ENCODE peak calls at places on chromosome 13, in nine cellular contexts. One of them, this sample, is unnamed.
A peak's percentile ranks its signal among the peaks of the same experiment; 100 is the strongest.

GRCh38 chr13:93248627-93249047 is 22.0 kb downstream of the GPC6 start:
- DNase-seq in GM06990: no peak
- DNase-seq in neural crest cell: peak; percentile 24
- DNase-seq in epithelial cell of prostate: no peak
- DNase-seq in tibial artery: peak; percentile 80
- DNase-seq in activated CD4-positive, CD25-positive, alpha-beta regulatory T cell: no peak
- DNase-seq in stimulated activated CD8-positive, alpha-beta memory T cell treated with anti-CD3 and anti-CD28 coated beads, Interleukin-4, amount 100 ng/mL, for 24 hours: no peak
- DNase-seq in H7: peak; percentile 23
- DNase-seq in naive B cell: no peak
- DNase-seq in this sample: no peak

GRCh38 chr13:112447761-112448603 is 71.8 kb downstream of the SPACA7 start:
- DNase-seq in GM06990: no peak
- DNase-seq in neural crest cell: no peak
- DNase-seq in epithelial cell of prostate: no peak
- DNase-seq in tibial artery: no peak
- DNase-seq in activated CD4-positive, CD25-positive, alpha-beta regulatory T cell: no peak
- DNase-seq in stimulated activated CD8-positive, alpha-beta memory T cell treated with anti-CD3 and anti-CD28 coated beads, Interleukin-4, amount 100 ng/mL, for 24 hours: no peak
- DNase-seq in H7: peak; percentile 62
- DNase-seq in naive B cell: no peak
- DNase-seq in this sample: no peak

GRCh38 chr13:33204130-33204927 is 81.2 kb downstream of the STARD13 start:
- DNase-seq in GM06990: peak; percentile 41
- DNase-seq in neural crest cell: no peak
- DNase-seq in epithelial cell of prostate: no peak
- DNase-seq in tibial artery: peak; percentile 87
- DNase-seq in activated CD4-positive, CD25-positive, alpha-beta regulatory T cell: no peak
- DNase-seq in stimulated activated CD8-positive, alpha-beta memory T cell treated with anti-CD3 and anti-CD28 coated beads, Interleukin-4, amount 100 ng/mL, for 24 hours: no peak
- DNase-seq in H7: no peak
- DNase-seq in naive B cell: no peak
- DNase-seq in this sample: no peak

GRCh38 chr13:19664481-19665230 is 31.2 kb downstream of the MPHOSPH8 start:
- DNase-seq in GM06990: no peak
- DNase-seq in neural crest cell: no peak
- DNase-seq in epithelial cell of prostate: no peak
- DNase-seq in tibial artery: no peak
- DNase-seq in activated CD4-positive, CD25-positive, alpha-beta regulatory T cell: no peak
- DNase-seq in stimulated activated CD8-positive, alpha-beta memory T cell treated with anti-CD3 and anti-CD28 coated beads, Interleukin-4, amount 100 ng/mL, for 24 hours: no peak
- DNase-seq in H7: peak; percentile 32
- DNase-seq in naive B cell: no peak
- DNase-seq in this sample: no peak

GRCh38 chr13:39581177-39581576 is 21.8 kb downstream of the LHFPL6 start:
- DNase-seq in GM06990: no peak
- DNase-seq in neural crest cell: no peak
- DNase-seq in epithelial cell of prostate: no peak
- DNase-seq in tibial artery: no peak
- DNase-seq in activated CD4-positive, CD25-positive, alpha-beta regulatory T cell: no peak
- DNase-seq in stimulated activated CD8-positive, alpha-beta memory T cell treated with anti-CD3 and anti-CD28 coated beads, Interleukin-4, amount 100 ng/mL, for 24 hours: no peak
- DNase-seq in H7: no peak
- DNase-seq in naive B cell: no peak
- DNase-seq in this sample: no peak

GRCh38 chr13:26186141-26186870 is 35.8 kb downstream of the RNF6 start:
- DNase-seq in GM06990: peak; percentile 97
- DNase-seq in neural crest cell: peak; percentile 76
- DNase-seq in epithelial cell of prostate: peak; percentile 77
- DNase-seq in tibial artery: peak; percentile 87
- DNase-seq in activated CD4-positive, CD25-positive, alpha-beta regulatory T cell: peak; percentile 81
- DNase-seq in stimulated activated CD8-positive, alpha-beta memory T cell treated with anti-CD3 and anti-CD28 coated beads, Interleukin-4, amount 100 ng/mL, for 24 hours: peak; percentile 82
- DNase-seq in H7: peak; percentile 93
- DNase-seq in naive B cell: peak; percentile 90
- DNase-seq in this sample: peak; percentile 78

GRCh38 chr13:41019027-41019487 is at the start of gene ELF1:
- DNase-seq in GM06990: peak; percentile 80
- DNase-seq in neural crest cell: no peak
- DNase-seq in epithelial cell of prostate: peak; percentile 79
- DNase-seq in tibial artery: no peak
- DNase-seq in activated CD4-positive, CD25-positive, alpha-beta regulatory T cell: peak; percentile 27
- DNase-seq in stimulated activated CD8-positive, alpha-beta memory T cell treated with anti-CD3 and anti-CD28 coated beads, Interleukin-4, amount 100 ng/mL, for 24 hours: peak; percentile 15
- DNase-seq in H7: no peak
- DNase-seq in naive B cell: peak; percentile 81
- DNase-seq in this sample: peak; percentile 54

GRCh38 chr13:43934273-43934672 is 54.6 kb downstream of the LACC1 start:
- DNase-seq in GM06990: no peak
- DNase-seq in neural crest cell: no peak
- DNase-seq in epithelial cell of prostate: no peak
- DNase-seq in tibial artery: no peak
- DNase-seq in activated CD4-positive, CD25-positive, alpha-beta regulatory T cell: no peak
- DNase-seq in stimulated activated CD8-positive, alpha-beta memory T cell treated with anti-CD3 and anti-CD28 coated beads, Interleukin-4, amount 100 ng/mL, for 24 hours: no peak
- DNase-seq in H7: no peak
- DNase-seq in naive B cell: no peak
- DNase-seq in this sample: no peak

GRCh38 chr13:33508060-33508459 is 222.5 kb upstream of the STARD13 start:
- DNase-seq in GM06990: no peak
- DNase-seq in neural crest cell: no peak
- DNase-seq in epithelial cell of prostate: no peak
- DNase-seq in tibial artery: no peak
- DNase-seq in activated CD4-positive, CD25-positive, alpha-beta regulatory T cell: no peak
- DNase-seq in stimulated activated CD8-positive, alpha-beta memory T cell treated with anti-CD3 and anti-CD28 coated beads, Interleukin-4, amount 100 ng/mL, for 24 hours: no peak
- DNase-seq in H7: no peak
- DNase-seq in naive B cell: no peak
- DNase-seq in this sample: no peak

GRCh38 chr13:99768986-99769385 is 202.6 kb downstream of the ZIC5 start:
- DNase-seq in GM06990: no peak
- DNase-seq in neural crest cell: no peak
- DNase-seq in epithelial cell of prostate: no peak
- DNase-seq in tibial artery: no peak
- DNase-seq in activated CD4-positive, CD25-positive, alpha-beta regulatory T cell: no peak
- DNase-seq in stimulated activated CD8-positive, alpha-beta memory T cell treated with anti-CD3 and anti-CD28 coated beads, Interleukin-4, amount 100 ng/mL, for 24 hours: no peak
- DNase-seq in H7: no peak
- DNase-seq in naive B cell: no peak
- DNase-seq in this sample: no peak

GRCh38 chr13:49776871-49777270 is 15.6 kb downstream of the KPNA3 start:
- DNase-seq in GM06990: no peak
- DNase-seq in neural crest cell: no peak
- DNase-seq in epithelial cell of prostate: no peak
- DNase-seq in tibial artery: no peak
- DNase-seq in activated CD4-positive, CD25-positive, alpha-beta regulatory T cell: no peak
- DNase-seq in stimulated activated CD8-positive, alpha-beta memory T cell treated with anti-CD3 and anti-CD28 coated beads, Interleukin-4, amount 100 ng/mL, for 24 hours: no peak
- DNase-seq in H7: no peak
- DNase-seq in naive B cell: no peak
- DNase-seq in this sample: no peak

GRCh38 chr13:19961484-19961883 is 3.0 kb downstream of the ZMYM2 start:
- DNase-seq in GM06990: no peak
- DNase-seq in neural crest cell: no peak
- DNase-seq in epithelial cell of prostate: no peak
- DNase-seq in tibial artery: no peak
- DNase-seq in activated CD4-positive, CD25-positive, alpha-beta regulatory T cell: no peak
- DNase-seq in stimulated activated CD8-positive, alpha-beta memory T cell treated with anti-CD3 and anti-CD28 coated beads, Interleukin-4, amount 100 ng/mL, for 24 hours: no peak
- DNase-seq in H7: no peak
- DNase-seq in naive B cell: no peak
- DNase-seq in this sample: no peak

GRCh38 chr13:111632906-111633305 is 312.5 kb downstream of the TEX29 start:
- DNase-seq in GM06990: no peak
- DNase-seq in neural crest cell: no peak
- DNase-seq in epithelial cell of prostate: no peak
- DNase-seq in tibial artery: no peak
- DNase-seq in activated CD4-positive, CD25-positive, alpha-beta regulatory T cell: no peak
- DNase-seq in stimulated activated CD8-positive, alpha-beta memory T cell treated with anti-CD3 and anti-CD28 coated beads, Interleukin-4, amount 100 ng/mL, for 24 hours: no peak
- DNase-seq in H7: peak; percentile 84
- DNase-seq in naive B cell: no peak
- DNase-seq in this sample: no peak

GRCh38 chr13:29551214-29551613 is 44.3 kb downstream of the SLC7A1 start:
- DNase-seq in GM06990: no peak
- DNase-seq in neural crest cell: no peak
- DNase-seq in epithelial cell of prostate: no peak
- DNase-seq in tibial artery: no peak
- DNase-seq in activated CD4-positive, CD25-positive, alpha-beta regulatory T cell: no peak
- DNase-seq in stimulated activated CD8-positive, alpha-beta memory T cell treated with anti-CD3 and anti-CD28 coated beads, Interleukin-4, amount 100 ng/mL, for 24 hours: no peak
- DNase-seq in H7: no peak
- DNase-seq in naive B cell: no peak
- DNase-seq in this sample: no peak

GRCh38 chr13:86792153-86792651 is 879.0 kb upstream of the SLITRK5 start:
- DNase-seq in GM06990: no peak
- DNase-seq in neural crest cell: no peak
- DNase-seq in epithelial cell of prostate: no peak
- DNase-seq in tibial artery: no peak
- DNase-seq in activated CD4-positive, CD25-positive, alpha-beta regulatory T cell: no peak
- DNase-seq in stimulated activated CD8-positive, alpha-beta memory T cell treated with anti-CD3 and anti-CD28 coated beads, Interleukin-4, amount 100 ng/mL, for 24 hours: no peak
- DNase-seq in H7: peak; percentile 2
- DNase-seq in naive B cell: no peak
- DNase-seq in this sample: no peak

GRCh38 chr13:45830121-45830520 is 21.4 kb downstream of the SIAH3 start:
- DNase-seq in GM06990: no peak
- DNase-seq in neural crest cell: no peak
- DNase-seq in epithelial cell of prostate: no peak
- DNase-seq in tibial artery: no peak
- DNase-seq in activated CD4-positive, CD25-positive, alpha-beta regulatory T cell: no peak
- DNase-seq in stimulated activated CD8-positive, alpha-beta memory T cell treated with anti-CD3 and anti-CD28 coated beads, Interleukin-4, amount 100 ng/mL, for 24 hours: no peak
- DNase-seq in H7: no peak
- DNase-seq in naive B cell: no peak
- DNase-seq in this sample: no peak

GRCh38 chr13:76965759-76966421 is 17.6 kb downstream of the ACOD1 start:
- DNase-seq in GM06990: no peak
- DNase-seq in neural crest cell: no peak
- DNase-seq in epithelial cell of prostate: no peak
- DNase-seq in tibial artery: peak; percentile 73
- DNase-seq in activated CD4-positive, CD25-positive, alpha-beta regulatory T cell: no peak
- DNase-seq in stimulated activated CD8-positive, alpha-beta memory T cell treated with anti-CD3 and anti-CD28 coated beads, Interleukin-4, amount 100 ng/mL, for 24 hours: no peak
- DNase-seq in H7: no peak
- DNase-seq in naive B cell: no peak
- DNase-seq in this sample: peak; percentile 15

GRCh38 chr13:47859129-47859528 is 141.9 kb downstream of the SUCLA2 start:
- DNase-seq in GM06990: no peak
- DNase-seq in neural crest cell: no peak
- DNase-seq in epithelial cell of prostate: no peak
- DNase-seq in tibial artery: no peak
- DNase-seq in activated CD4-positive, CD25-positive, alpha-beta regulatory T cell: no peak
- DNase-seq in stimulated activated CD8-positive, alpha-beta memory T cell treated with anti-CD3 and anti-CD28 coated beads, Interleukin-4, amount 100 ng/mL, for 24 hours: no peak
- DNase-seq in H7: no peak
- DNase-seq in naive B cell: no peak
- DNase-seq in this sample: no peak

GRCh38 chr13:62781866-62782265 is 1366.2 kb upstream of the PCDH20 start:
- DNase-seq in GM06990: no peak
- DNase-seq in neural crest cell: no peak
- DNase-seq in epithelial cell of prostate: no peak
- DNase-seq in tibial artery: no peak
- DNase-seq in activated CD4-positive, CD25-positive, alpha-beta regulatory T cell: no peak
- DNase-seq in stimulated activated CD8-positive, alpha-beta memory T cell treated with anti-CD3 and anti-CD28 coated beads, Interleukin-4, amount 100 ng/mL, for 24 hours: no peak
- DNase-seq in H7: no peak
- DNase-seq in naive B cell: no peak
- DNase-seq in this sample: no peak